ENCODE peak calls at places on chromosome 10, in four cellular contexts. C is upper lobe of right lung, F is fibroblast of the aortic adventitia, X is AG09309. S is an unnamed sample.

GRCh38 chr10:84523509-84523908 is 195.1 kb downstream of the CCSER2 start:
- DNase-seq in C (no peak), F (peak), X (no peak), S (no peak)

GRCh38 chr10:122192142-122192541 is 79.0 kb upstream of the BTBD16 start:
- DNase-seq in C (no peak), F (no peak), X (no peak), S (no peak)

GRCh38 chr10:11913184-11913641 is 90.1 kb downstream of the PROSER2 start:
- DNase-seq in C (no peak), F (no peak), X (no peak), S (no peak)

GRCh38 chr10:12501324-12501723 is 152.0 kb downstream of the CAMK1D start:
- DNase-seq in C (no peak), F (no peak), X (no peak), S (no peak)

GRCh38 chr10:71763352-71764127 is 9.8 kb downstream of the VSIR start:
- DNase-seq in C (no peak), F (peak), X (no peak), S (no peak)

GRCh38 chr10:100345570-100346330 is 1.3 kb upstream of the SCD start:
- DNase-seq in C (no peak), F (peak), X (no peak), S (no peak)

GRCh38 chr10:6988654-6989053 is 408.6 kb upstream of the PRKCQ start:
- DNase-seq in C (no peak), F (no peak), X (no peak), S (no peak)

GRCh38 chr10:50310560-50311174 is 59.4 kb upstream of the ASAH2 start:
- DNase-seq in C (no peak), F (no peak), X (no peak), S (no peak)

GRCh38 chr10:100528885-100529472 is 692 bp downstream of the NDUFB8 start:
- DNase-seq in C (no peak), F (no peak), X (no peak), S (no peak)

GRCh38 chr10:47360419-47361040 is 12.4 kb downstream of the RBP3 start:
- DNase-seq in C (no peak), F (no peak), X (no peak), S (no peak)
- TF ChIP-seq CTCF in C (no peak), F (no peak), X (no peak), S (no peak)

GRCh38 chr10:98485959-98486358 is 39.2 kb upstream of the HPS1 start:
- DNase-seq in C (no peak), F (peak), X (no peak), S (no peak)

GRCh38 chr10:98488669-98489430 is 42.1 kb upstream of the HPS1 start:
- DNase-seq in C (no peak), F (no peak), X (no peak), S (no peak)

GRCh38 chr10:98487692-98488091 is 41.0 kb upstream of the HPS1 start:
- DNase-seq in C (no peak), F (no peak), X (no peak), S (no peak)

GRCh38 chr10:98483658-98484057 is 36.9 kb upstream of the HPS1 start:
- DNase-seq in C (no peak), F (no peak), X (no peak), S (no peak)

GRCh38 chr10:98486421-98486820 is 39.7 kb upstream of the HPS1 start:
- DNase-seq in C (no peak), F (peak), X (peak), S (no peak)
- TF ChIP-seq CTCF in C (no peak), F (no peak), X (no peak), S (no peak)

DNA sequence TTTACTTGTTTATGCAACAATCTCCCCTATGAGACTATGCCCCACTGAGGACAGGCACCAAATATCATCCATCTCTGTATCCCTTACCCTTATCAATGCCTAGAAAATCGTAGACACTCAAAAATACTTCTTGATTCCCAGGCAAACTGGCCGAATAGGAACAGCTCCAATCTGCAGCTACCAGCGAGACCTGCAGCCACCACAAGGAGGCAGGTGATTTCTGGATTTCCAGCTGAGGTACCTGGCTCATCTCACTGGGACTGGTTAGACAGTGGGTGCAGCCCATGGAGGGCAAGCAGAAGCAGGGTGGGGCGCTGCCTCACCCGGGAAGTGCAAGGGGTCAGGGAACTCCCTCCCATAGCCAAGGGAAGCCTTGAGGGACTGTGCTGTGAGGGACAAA is 10.8 kb upstream of the PPP1R3C start:
- DNase-seq in C (no peak), F (no peak), X (no peak), S (no peak)
- TF ChIP-seq CTCF in C (no peak), F (peak), X (peak), S (peak)

DNA sequence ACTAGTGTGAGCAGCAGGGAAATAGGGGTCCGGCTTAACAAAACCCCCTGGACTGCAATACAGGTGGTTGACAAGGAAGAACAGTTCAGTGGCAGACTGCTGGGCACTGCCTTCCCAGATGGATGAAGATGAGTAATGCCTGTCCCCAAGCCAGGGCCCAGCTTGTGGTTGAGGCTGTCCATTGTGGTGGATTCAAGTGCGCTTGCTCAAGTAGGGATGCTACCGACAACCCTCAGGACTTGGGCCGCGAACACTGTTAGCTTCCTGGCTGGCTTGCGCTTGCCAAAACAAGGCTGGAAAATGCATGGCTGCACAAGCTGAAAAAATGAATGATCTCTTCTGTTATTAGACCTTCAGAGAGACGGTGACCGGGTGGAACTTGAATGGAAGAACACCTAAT is 116.1 kb upstream of the ACBD5 start:
- DNase-seq in C (no peak), F (no peak), X (no peak), S (no peak)
- TF ChIP-seq CTCF in C (no peak), F (no peak), X (no peak), S (no peak)

DNA sequence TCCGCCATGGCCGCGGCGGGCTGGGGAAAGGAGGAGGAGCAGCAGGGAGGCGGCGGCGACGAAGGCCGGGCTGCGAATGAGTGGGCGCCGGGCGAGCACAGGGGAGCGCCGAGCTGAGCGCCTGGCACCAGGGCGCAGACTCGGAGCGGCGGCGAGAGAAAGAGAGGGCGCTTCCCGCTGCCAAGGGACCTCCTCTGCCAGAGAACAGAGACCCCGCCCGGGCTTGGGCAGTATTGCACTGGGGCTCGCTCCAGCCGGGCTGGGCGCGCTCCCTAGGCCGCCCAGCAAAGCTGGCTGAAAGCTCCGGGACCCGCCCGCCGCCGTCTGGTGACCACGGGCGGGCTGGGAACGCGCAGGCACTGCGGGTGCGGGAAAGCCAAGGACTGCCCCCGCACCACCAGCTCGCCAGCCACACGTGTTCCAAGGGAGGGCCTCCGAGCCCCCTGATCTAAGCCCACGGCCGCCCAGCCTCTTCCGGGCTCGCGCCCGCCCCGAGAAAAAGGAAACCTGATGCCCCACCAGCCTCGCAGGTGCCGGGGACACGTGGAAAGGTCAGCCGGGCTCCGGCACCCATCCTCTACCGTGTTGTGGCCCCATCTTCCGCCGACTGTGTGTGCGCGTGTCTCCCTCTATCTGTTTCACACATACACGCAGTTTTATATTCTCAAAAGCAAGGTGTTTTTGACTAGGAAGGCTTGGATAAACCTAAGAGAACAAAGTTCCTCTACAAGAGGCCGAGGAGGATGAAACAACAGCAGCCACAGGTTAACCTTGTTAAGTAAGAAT is at the start of gene CCDC6:
- DNase-seq in C (peak), F (peak), X (peak), S (peak)
- TF ChIP-seq CTCF in C (peak), F (peak), X (peak), S (peak)

GRCh38 chr10:28302668-28303488 is at the start of gene MPP7:
- DNase-seq in C (peak), F (peak), X (peak), S (peak)
- TF ChIP-seq CTCF in C (peak), F (peak), X (peak), S (peak)

GRCh38 chr10:10233256-10233655 is 784.4 kb upstream of the CELF2 start:
- DNase-seq in C (no peak), F (peak), X (no peak), S (no peak)
- TF ChIP-seq CTCF in C (peak), F (no peak), X (no peak), S (no peak)

DNA sequence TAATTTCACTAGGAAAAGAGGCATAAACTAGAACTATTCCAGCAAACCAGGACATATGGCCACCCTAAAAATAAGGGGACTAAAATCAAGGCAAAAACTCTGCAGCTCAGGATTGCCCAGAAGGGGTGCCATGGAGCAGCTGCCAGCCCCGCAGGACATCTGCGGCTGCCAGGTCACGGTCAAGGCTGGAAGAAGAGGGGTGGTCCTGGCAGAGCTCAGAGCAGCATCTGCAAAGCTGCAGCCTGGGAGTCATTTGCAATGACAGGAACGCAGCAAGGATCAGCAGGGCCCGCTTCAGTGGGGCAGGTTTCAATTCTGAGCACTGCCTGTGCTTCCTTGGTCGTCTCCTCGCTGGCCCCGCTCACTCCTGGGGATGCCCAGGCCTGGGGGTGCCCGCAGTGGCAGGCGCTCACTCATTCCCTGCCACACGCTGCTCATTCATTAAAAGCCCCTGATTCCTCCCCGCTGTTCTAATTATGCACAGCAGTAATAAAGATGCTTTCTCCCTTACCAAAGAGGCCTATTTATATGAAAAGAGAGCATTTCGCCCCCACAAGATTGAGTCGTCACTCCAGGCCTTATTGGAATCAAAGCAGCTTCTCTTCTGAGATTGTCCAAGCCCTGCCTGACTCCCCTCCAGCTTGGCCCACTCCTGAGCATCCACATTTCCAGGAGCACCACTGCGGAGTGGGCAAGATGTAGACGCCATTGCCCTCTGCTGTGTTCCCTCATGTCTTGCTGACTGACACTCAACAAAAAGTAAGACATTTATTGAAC is 4.6 kb downstream of the HSPA12A start:
- DNase-seq in C (no peak), F (no peak), X (no peak), S (no peak)
- TF ChIP-seq CTCF in C (peak), F (peak), X (peak), S (peak)

S was measured in AG09319.